ENCODE peak calls at places on chromosomes 16 and 17, in ten cellular contexts. A is H1, B is suprapubic skin, K is stomach, E is HL-60, R is upper lobe of left lung, H is GM23338, C is spleen, Y is prostate gland, M is GM12878. G is an unnamed sample.

GRCh38 chr17:83081561-83082201 is 2.3 kb downstream of the METRNL start:
- DNase-seq in A (no peak), B (no peak), K (peak), E (no peak), R (no peak), H (no peak), C (peak), Y (no peak), M (no peak), G (no peak)

GRCh38 chr17:79620207-79621038 is 9.6 kb upstream of the RBFOX3 start:
- DNase-seq in A (peak), B (peak), K (no peak), E (no peak), R (no peak), H (no peak), C (peak), Y (no peak), M (no peak), G (no peak)

GRCh38 chr16:24552705-24553104 is 13.3 kb downstream of the RBBP6 start:
- DNase-seq in A (no peak), B (no peak), K (no peak), E (no peak), R (no peak), H (no peak), C (no peak), Y (no peak), M (no peak), G (no peak)

GRCh38 chr17:74859439-74860228 is at the start of gene GRIN2C:
- DNase-seq in A (peak), B (no peak), K (no peak), E (no peak), R (peak), H (no peak), C (no peak), Y (no peak), M (no peak), G (no peak)

GRCh38 chr17:64497565-64498035 is 746 bp upstream of the POLG2 start:
- DNase-seq in A (no peak), B (no peak), K (no peak), E (no peak), R (no peak), H (no peak), C (no peak), Y (no peak), M (no peak), G (no peak)

GRCh38 chr16:47142469-47143328 is 1.0 kb downstream of the NETO2 start:
- DNase-seq in A (no peak), B (no peak), K (peak), E (no peak), R (peak), H (peak), C (peak), Y (no peak), M (no peak), G (peak)

GRCh38 chr17:50213026-50214015 is 11.9 kb upstream of the COL1A1 start:
- DNase-seq in A (no peak), B (no peak), K (peak), E (no peak), R (peak), H (peak), C (no peak), Y (no peak), M (peak), G (peak)

GRCh38 chr16:86884256-86884655 is 305.9 kb downstream of the FOXL1 start:
- DNase-seq in A (no peak), B (no peak), K (no peak), E (no peak), R (no peak), H (peak), C (no peak), Y (no peak), M (no peak), G (no peak)

GRCh38 chr16:58409316-58409973 is 17.2 kb downstream of the GINS3 start:
- DNase-seq in A (no peak), B (peak), K (peak), E (no peak), R (no peak), H (no peak), C (no peak), Y (peak), M (no peak), G (no peak)

GRCh38 chr17:27994586-27994985 is 47.9 kb upstream of the NLK start:
- DNase-seq in A (no peak), B (no peak), K (no peak), E (no peak), R (no peak), H (no peak), C (no peak), Y (no peak), M (no peak), G (no peak)

GRCh38 chr17:49013311-49014205 is 16.4 kb downstream of the IGF2BP1 start:
- DNase-seq in A (peak), B (peak), K (no peak), E (no peak), R (peak), H (peak), C (no peak), Y (no peak), M (no peak), G (no peak)

GRCh38 chr17:27568811-27569210 is 62.2 kb upstream of the LGALS9 start:
- DNase-seq in A (no peak), B (no peak), K (no peak), E (no peak), R (no peak), H (no peak), C (no peak), Y (no peak), M (no peak), G (no peak)

GRCh38 chr17:57115377-57115776 is 30.3 kb downstream of the AKAP1 start:
- DNase-seq in A (no peak), B (no peak), K (no peak), E (no peak), R (no peak), H (no peak), C (no peak), Y (no peak), M (no peak), G (no peak)

GRCh38 chr17:59381716-59382570 is 50.5 kb downstream of the YPEL2 start:
- DNase-seq in A (no peak), B (no peak), K (peak), E (no peak), R (no peak), H (no peak), C (no peak), Y (peak), M (no peak), G (no peak)

GRCh38 chr16:17205279-17206139 is 265.3 kb downstream of the XYLT1 start:
- DNase-seq in A (peak), B (no peak), K (peak), E (no peak), R (no peak), H (peak), C (no peak), Y (peak), M (no peak), G (no peak)

GRCh38 chr16:31542763-31543162 is 15.1 kb downstream of the AHSP start:
- DNase-seq in A (no peak), B (no peak), K (no peak), E (no peak), R (no peak), H (no peak), C (no peak), Y (no peak), M (no peak), G (no peak)

GRCh38 chr17:3815122-3815521 is 14.1 kb upstream of the ITGAE start:
- DNase-seq in A (no peak), B (no peak), K (no peak), E (no peak), R (no peak), H (no peak), C (no peak), Y (no peak), M (no peak), G (no peak)

GRCh38 chr17:17853811-17854527 is 17.2 kb upstream of the SREBF1 start:
- DNase-seq in A (no peak), B (no peak), K (no peak), E (no peak), R (no peak), H (no peak), C (no peak), Y (no peak), M (no peak), G (no peak)

GRCh38 chr17:76988796-76989195 is 120.6 kb downstream of the MGAT5B start:
- DNase-seq in A (no peak), B (no peak), K (no peak), E (no peak), R (no peak), H (no peak), C (peak), Y (no peak), M (no peak), G (no peak)

GRCh38 chr17:48618366-48618896 is 3.3 kb upstream of the HOXB8 start:
- DNase-seq in A (peak), B (peak), K (peak), E (peak), R (peak), H (peak), C (peak), Y (peak), M (no peak), G (peak)

GRCh38 chr17:8409966-8410881 is 12.6 kb upstream of the RNF222 start:
- DNase-seq in A (peak), B (peak), K (peak), E (peak), R (no peak), H (peak), C (peak), Y (peak), M (peak), G (no peak)

GRCh38 chr17:2179615-2180295 is 123.8 kb downstream of the SMG6 start:
- DNase-seq in A (no peak), B (peak), K (peak), E (no peak), R (no peak), H (no peak), C (no peak), Y (peak), M (no peak), G (no peak)
- TF ChIP-seq POLR2AphosphoS5 in A (no peak), B (no peak), K (peak), E (no peak), R (peak), H (no peak), C (peak), Y (peak), M (no peak), G (no peak)

GRCh38 chr16:83272201-83272600 is 535.6 kb upstream of the HSBP1 start:
- DNase-seq in A (no peak), B (no peak), K (no peak), E (no peak), R (no peak), H (no peak), C (no peak), Y (no peak), M (no peak), G (no peak)

GRCh38 chr16:83269541-83269940 is 538.2 kb upstream of the HSBP1 start:
- DNase-seq in A (no peak), B (no peak), K (no peak), E (no peak), R (no peak), H (no peak), C (no peak), Y (no peak), M (no peak), G (no peak)

GRCh38 chr16:83272843-83273242 is 534.9 kb upstream of the HSBP1 start:
- DNase-seq in A (no peak), B (no peak), K (no peak), E (no peak), R (no peak), H (no peak), C (no peak), Y (no peak), M (no peak), G (no peak)

GRCh38 chr16:83271123-83271522 is 536.7 kb upstream of the HSBP1 start:
- DNase-seq in A (no peak), B (no peak), K (no peak), E (no peak), R (no peak), H (no peak), C (no peak), Y (no peak), M (no peak), G (no peak)

DNA sequence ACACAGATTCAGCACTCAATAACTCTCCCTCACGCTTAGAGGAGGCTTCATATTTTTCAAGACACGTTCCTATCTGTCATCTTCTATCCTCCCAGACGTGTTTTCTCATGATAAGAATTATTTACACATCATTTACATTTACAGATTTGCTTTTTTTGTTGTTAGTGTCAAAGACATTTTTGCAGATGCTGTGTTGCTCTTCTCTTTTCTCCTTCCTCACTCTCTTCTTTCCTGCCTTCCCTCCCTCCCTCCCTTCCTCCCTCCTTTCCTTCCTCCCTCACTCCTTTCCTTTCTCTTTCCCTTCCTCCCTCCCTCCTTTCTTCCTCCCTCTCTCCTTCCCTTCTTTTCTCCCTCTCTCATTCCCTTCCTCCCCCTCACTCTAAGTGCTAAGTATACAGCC is 537.1 kb upstream of the HSBP1 start:
- DNase-seq in A (no peak), B (no peak), K (no peak), E (no peak), R (no peak), H (no peak), C (no peak), Y (no peak), M (no peak), G (no peak)
- TF ChIP-seq POLR2AphosphoS5 in A (no peak), B (no peak), K (no peak), E (no peak), R (no peak), H (no peak), C (no peak), Y (no peak), M (no peak), G (no peak)

GRCh38 chr16:89024546-89024945 is 47.5 kb upstream of the CBFA2T3 start:
- DNase-seq in A (no peak), B (peak), K (no peak), E (no peak), R (no peak), H (no peak), C (peak), Y (no peak), M (no peak), G (no peak)

GRCh38 chr16:89027281-89027680 is 50.3 kb upstream of the CBFA2T3 start:
- DNase-seq in A (no peak), B (no peak), K (no peak), E (no peak), R (no peak), H (no peak), C (no peak), Y (no peak), M (no peak), G (no peak)

GRCh38 chr16:89023621-89024511 is 46.9 kb upstream of the CBFA2T3 start:
- DNase-seq in A (no peak), B (peak), K (no peak), E (no peak), R (peak), H (no peak), C (peak), Y (no peak), M (no peak), G (no peak)

GRCh38 chr16:89025636-89026035 is 48.6 kb upstream of the CBFA2T3 start:
- DNase-seq in A (no peak), B (peak), K (no peak), E (no peak), R (no peak), H (no peak), C (peak), Y (no peak), M (no peak), G (no peak)

DNA sequence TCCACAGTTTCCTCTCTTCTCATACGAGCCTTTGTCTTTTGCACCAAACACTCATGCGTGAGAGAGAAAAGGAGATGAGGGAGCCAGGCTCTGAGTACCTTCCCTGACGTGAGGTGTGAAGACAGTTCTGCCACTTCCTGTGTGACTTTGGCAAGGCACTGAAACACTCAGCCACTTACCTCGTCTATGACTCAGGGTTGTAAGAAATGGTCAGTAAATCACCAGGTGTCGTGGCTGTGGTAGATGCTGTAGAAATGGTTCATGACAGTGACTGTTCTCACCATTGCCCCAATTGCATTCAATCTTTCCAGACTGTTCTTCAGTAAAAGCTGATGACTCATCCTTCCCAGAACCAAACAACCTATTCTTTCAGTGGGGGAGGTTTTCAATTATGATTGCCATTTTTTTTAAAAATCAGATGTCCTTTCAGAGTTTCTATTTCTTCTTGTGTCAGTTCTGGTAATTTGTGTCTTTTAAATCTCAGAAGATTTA is 49.2 kb upstream of the CBFA2T3 start:
- DNase-seq in A (no peak), B (peak), K (no peak), E (no peak), R (no peak), H (no peak), C (peak), Y (no peak), M (peak), G (no peak)
- TF ChIP-seq POLR2AphosphoS5 in A (no peak), B (no peak), K (no peak), E (no peak), R (no peak), H (no peak), C (peak), Y (no peak), M (no peak), G (no peak)

GRCh38 chr17:1644493-1645206 is 882 bp downstream of the SCARF1 start:
- DNase-seq in A (no peak), B (no peak), K (no peak), E (no peak), R (no peak), H (no peak), C (no peak), Y (no peak), M (peak), G (no peak)
- TF ChIP-seq POLR2AphosphoS5 in A (no peak), B (no peak), K (no peak), E (no peak), R (peak), H (no peak), C (peak), Y (no peak), M (peak), G (no peak)

GRCh38 chr17:68540981-68541380 is 28.8 kb downstream of the PRKAR1A start:
- DNase-seq in A (no peak), B (no peak), K (no peak), E (no peak), R (no peak), H (no peak), C (no peak), Y (no peak), M (no peak), G (no peak)
- TF ChIP-seq POLR2AphosphoS5 in A (no peak), B (no peak), K (no peak), E (no peak), R (no peak), H (no peak), C (no peak), Y (no peak), M (no peak), G (no peak)

G was measured in GM12891.